ENCODE peak calls at places on chromosome 16, in six cellular contexts. One of them, this sample, is unnamed.

GRCh38 chr16:72198021-72198420 is 26.1 kb upstream of the PMFBP1 start:
- DNase-seq in neural progenitor cell: no peak
- DNase-seq in Panc1: no peak
- DNase-seq in tibial nerve: peak; percentile 40
- DNase-seq in hepatocyte: peak; percentile 85
- DNase-seq in adrenal gland: peak; percentile 60
- DNase-seq in this sample: peak; percentile 96

GRCh38 chr16:65154321-65154720 is 32.5 kb upstream of the CDH11 start:
- DNase-seq in adrenal gland: no peak
- DNase-seq in neural progenitor cell: peak; percentile 86
- DNase-seq in Panc1: no peak
- DNase-seq in hepatocyte: no peak
- DNase-seq in tibial nerve: no peak
- DNase-seq in this sample: peak; percentile 6

GRCh38 chr16:85422374-85423185 is 190.5 kb upstream of the GSE1 start:
- DNase-seq in Panc1: no peak
- DNase-seq in neural progenitor cell: peak; percentile 74
- DNase-seq in adrenal gland: no peak
- DNase-seq in hepatocyte: peak; percentile 93
- DNase-seq in tibial nerve: no peak
- DNase-seq in this sample: peak; percentile 34

GRCh38 chr16:76059186-76059585 is 218.0 kb upstream of the CNTNAP4 start:
- DNase-seq in neural progenitor cell: no peak
- DNase-seq in tibial nerve: no peak
- DNase-seq in Panc1: no peak
- DNase-seq in hepatocyte: no peak
- DNase-seq in adrenal gland: no peak
- DNase-seq in this sample: no peak

GRCh38 chr16:75012380-75013081 is 13.7 kb downstream of the ZNRF1 start:
- DNase-seq in tibial nerve: no peak
- DNase-seq in adrenal gland: no peak
- DNase-seq in Panc1: no peak
- DNase-seq in neural progenitor cell: no peak
- DNase-seq in hepatocyte: no peak
- DNase-seq in this sample: no peak

GRCh38 chr16:22989598-22989997 is 159.7 kb downstream of the USP31 start:
- DNase-seq in adrenal gland: no peak
- DNase-seq in tibial nerve: no peak
- DNase-seq in hepatocyte: no peak
- DNase-seq in neural progenitor cell: no peak
- DNase-seq in Panc1: no peak
- DNase-seq in this sample: no peak

GRCh38 chr16:10668322-10669045 is 26.2 kb downstream of the TEKT5 start:
- DNase-seq in tibial nerve: no peak
- DNase-seq in adrenal gland: no peak
- DNase-seq in hepatocyte: peak; percentile 27
- DNase-seq in Panc1: peak; percentile 7
- DNase-seq in neural progenitor cell: peak; percentile 76
- DNase-seq in this sample: peak; percentile 9

GRCh38 chr16:81679721-81680430 is 99.2 kb upstream of the PLCG2 start:
- DNase-seq in neural progenitor cell: no peak
- DNase-seq in tibial nerve: no peak
- DNase-seq in adrenal gland: no peak
- DNase-seq in Panc1: no peak
- DNase-seq in hepatocyte: no peak
- DNase-seq in this sample: no peak

GRCh38 chr16:56625140-56625942 is at the start of gene MT1E:
- DNase-seq in tibial nerve: peak; percentile 43
- DNase-seq in neural progenitor cell: peak; percentile 71
- DNase-seq in Panc1: no peak
- DNase-seq in adrenal gland: peak; percentile 71
- DNase-seq in hepatocyte: peak; percentile 82
- DNase-seq in this sample: peak; percentile 96

GRCh38 chr16:56589141-56590039 is at the start of gene MT3:
- DNase-seq in adrenal gland: peak; percentile 58
- DNase-seq in tibial nerve: no peak
- DNase-seq in Panc1: no peak
- DNase-seq in neural progenitor cell: peak; percentile 85
- DNase-seq in hepatocyte: peak; percentile 34
- DNase-seq in this sample: no peak

GRCh38 chr16:63614421-63614820 is 1507.4 kb downstream of the CDH11 start:
- DNase-seq in tibial nerve: no peak
- DNase-seq in adrenal gland: no peak
- DNase-seq in Panc1: no peak
- DNase-seq in hepatocyte: no peak
- DNase-seq in neural progenitor cell: no peak
- DNase-seq in this sample: no peak

GRCh38 chr16:27642753-27643152 is 92.8 kb downstream of the KATNIP start:
- DNase-seq in adrenal gland: no peak
- DNase-seq in Panc1: no peak
- DNase-seq in hepatocyte: no peak
- DNase-seq in tibial nerve: no peak
- DNase-seq in neural progenitor cell: peak; percentile 51
- DNase-seq in this sample: peak; percentile 37

GRCh38 chr16:77043076-77043475 is 147.9 kb upstream of the MON1B start:
- DNase-seq in adrenal gland: peak; percentile 19
- DNase-seq in hepatocyte: no peak
- DNase-seq in tibial nerve: no peak
- DNase-seq in Panc1: peak; percentile 30
- DNase-seq in neural progenitor cell: peak; percentile 41
- DNase-seq in this sample: peak; percentile 2

GRCh38 chr16:87324411-87325275 is 7.5 kb upstream of the C16orf95 start:
- DNase-seq in adrenal gland: no peak
- DNase-seq in tibial nerve: no peak
- DNase-seq in neural progenitor cell: peak; percentile 84
- DNase-seq in Panc1: no peak
- DNase-seq in hepatocyte: peak; percentile 57
- DNase-seq in this sample: no peak

GRCh38 chr16:54588026-54588425 is 301.4 kb upstream of the IRX3 start:
- DNase-seq in tibial nerve: no peak
- DNase-seq in neural progenitor cell: no peak
- DNase-seq in hepatocyte: no peak
- DNase-seq in adrenal gland: no peak
- DNase-seq in Panc1: no peak
- DNase-seq in this sample: no peak

GRCh38 chr16:9077001-9077809 is 14.2 kb upstream of the HAPSTR1 start:
- DNase-seq in neural progenitor cell: no peak
- DNase-seq in hepatocyte: no peak
- DNase-seq in tibial nerve: no peak
- DNase-seq in Panc1: no peak
- DNase-seq in adrenal gland: peak; percentile 29
- DNase-seq in this sample: peak; percentile 88

GRCh38 chr16:78098087-78098486 is 1.4 kb upstream of the WWOX start:
- DNase-seq in Panc1: no peak
- DNase-seq in tibial nerve: no peak
- DNase-seq in hepatocyte: no peak
- DNase-seq in adrenal gland: no peak
- DNase-seq in neural progenitor cell: no peak
- DNase-seq in this sample: no peak

GRCh38 chr16:88882358-88883030 is 16.0 kb upstream of the PABPN1L start:
- DNase-seq in hepatocyte: no peak
- DNase-seq in tibial nerve: no peak
- DNase-seq in neural progenitor cell: no peak
- DNase-seq in Panc1: no peak
- DNase-seq in adrenal gland: no peak
- DNase-seq in this sample: no peak

GRCh38 chr16:88803264-88803987 is at the start of gene CDT1:
- DNase-seq in hepatocyte: peak; percentile 93
- DNase-seq in Panc1: no peak
- DNase-seq in adrenal gland: peak; percentile 88
- DNase-seq in tibial nerve: peak; percentile 67
- DNase-seq in neural progenitor cell: peak; percentile 92
- DNase-seq in this sample: peak; percentile 93

GRCh38 chr16:80720759-80721470 is 83.5 kb downstream of the CDYL2 start:
- DNase-seq in adrenal gland: no peak
- DNase-seq in Panc1: no peak
- DNase-seq in tibial nerve: no peak
- DNase-seq in neural progenitor cell: no peak
- DNase-seq in hepatocyte: no peak
- DNase-seq in this sample: peak; percentile 30

GRCh38 chr16:85750021-85750826 is 672 bp downstream of the C16orf74 start:
- DNase-seq in tibial nerve: no peak
- DNase-seq in Panc1: no peak
- DNase-seq in neural progenitor cell: peak; percentile 59
- DNase-seq in hepatocyte: peak; percentile 60
- DNase-seq in adrenal gland: no peak
- DNase-seq in this sample: peak; percentile 64

GRCh38 chr16:82653550-82654511 is 27.1 kb downstream of the CDH13 start:
- DNase-seq in Panc1: no peak
- DNase-seq in tibial nerve: no peak
- DNase-seq in hepatocyte: peak; percentile 66
- DNase-seq in neural progenitor cell: no peak
- DNase-seq in adrenal gland: no peak
- DNase-seq in this sample: peak; percentile 92

GRCh38 chr16:4521971-4522623 is 16.5 kb downstream of the CDIP1 start:
- DNase-seq in tibial nerve: no peak
- DNase-seq in adrenal gland: no peak
- DNase-seq in hepatocyte: peak; percentile 58
- DNase-seq in Panc1: no peak
- DNase-seq in neural progenitor cell: peak; percentile 54
- DNase-seq in this sample: peak; percentile 69

GRCh38 chr16:29834079-29834478 is 13.8 kb downstream of the MVP start:
- DNase-seq in Panc1: no peak
- DNase-seq in hepatocyte: no peak
- DNase-seq in adrenal gland: no peak
- DNase-seq in tibial nerve: no peak
- DNase-seq in neural progenitor cell: no peak
- DNase-seq in this sample: no peak

GRCh38 chr16:55482056-55482455 is 3.1 kb downstream of the MMP2 start:
- DNase-seq in hepatocyte: no peak
- DNase-seq in tibial nerve: no peak
- DNase-seq in Panc1: no peak
- DNase-seq in adrenal gland: no peak
- DNase-seq in neural progenitor cell: no peak
- DNase-seq in this sample: no peak

GRCh38 chr16:85080923-85081498 is 31.3 kb downstream of the CIBAR2 start:
- DNase-seq in Panc1: no peak
- DNase-seq in hepatocyte: no peak
- DNase-seq in adrenal gland: no peak
- DNase-seq in tibial nerve: no peak
- DNase-seq in neural progenitor cell: peak; percentile 78
- DNase-seq in this sample: no peak

GRCh38 chr16:70495425-70496182 is 27.8 kb downstream of the COG4 start:
- DNase-seq in neural progenitor cell: no peak
- DNase-seq in adrenal gland: no peak
- DNase-seq in tibial nerve: no peak
- DNase-seq in hepatocyte: no peak
- DNase-seq in Panc1: no peak
- DNase-seq in this sample: no peak

GRCh38 chr16:70493863-70494770 is 29.2 kb downstream of the COG4 start:
- DNase-seq in hepatocyte: no peak
- DNase-seq in Panc1: no peak
- DNase-seq in tibial nerve: no peak
- DNase-seq in neural progenitor cell: no peak
- DNase-seq in adrenal gland: no peak
- DNase-seq in this sample: no peak

GRCh38 chr16:70490261-70490660 is 33.1 kb downstream of the COG4 start:
- DNase-seq in Panc1: no peak
- DNase-seq in adrenal gland: no peak
- DNase-seq in neural progenitor cell: no peak
- DNase-seq in tibial nerve: no peak
- DNase-seq in hepatocyte: no peak
- DNase-seq in this sample: peak; percentile 45

GRCh38 chr16:70496513-70496912 is 26.8 kb downstream of the COG4 start:
- DNase-seq in tibial nerve: no peak
- DNase-seq in Panc1: no peak
- DNase-seq in adrenal gland: no peak
- DNase-seq in hepatocyte: no peak
- DNase-seq in neural progenitor cell: no peak
- DNase-seq in this sample: no peak

GRCh38 chr16:70494777-70495176 is 28.6 kb downstream of the COG4 start:
- DNase-seq in adrenal gland: no peak
- DNase-seq in hepatocyte: no peak
- DNase-seq in Panc1: no peak
- DNase-seq in tibial nerve: no peak
- DNase-seq in neural progenitor cell: no peak
- DNase-seq in this sample: no peak
- TF ChIP-seq CTCF in adrenal gland: no peak
- TF ChIP-seq CTCF in hepatocyte: no peak
- TF ChIP-seq CTCF in Panc1: no peak
- TF ChIP-seq CTCF in tibial nerve: no peak
- TF ChIP-seq CTCF in neural progenitor cell: no peak
- TF ChIP-seq CTCF in this sample: no peak

GRCh38 chr16:2325791-2326190 is 14.7 kb downstream of the ABCA3 start:
- DNase-seq in tibial nerve: no peak
- DNase-seq in neural progenitor cell: no peak
- DNase-seq in hepatocyte: no peak
- DNase-seq in Panc1: no peak
- DNase-seq in adrenal gland: no peak
- DNase-seq in this sample: no peak
- H3K4me3 ChIP-seq in tibial nerve: no peak overlapping the region
- H3K4me3 ChIP-seq in neural progenitor cell: no peak overlapping the region
- H3K4me3 ChIP-seq in hepatocyte: no peak overlapping the region
- H3K4me3 ChIP-seq in Panc1: no peak overlapping the region
- H3K4me3 ChIP-seq in adrenal gland: no peak overlapping the region
- H3K4me3 ChIP-seq in this sample: no peak overlapping the region

DNA sequence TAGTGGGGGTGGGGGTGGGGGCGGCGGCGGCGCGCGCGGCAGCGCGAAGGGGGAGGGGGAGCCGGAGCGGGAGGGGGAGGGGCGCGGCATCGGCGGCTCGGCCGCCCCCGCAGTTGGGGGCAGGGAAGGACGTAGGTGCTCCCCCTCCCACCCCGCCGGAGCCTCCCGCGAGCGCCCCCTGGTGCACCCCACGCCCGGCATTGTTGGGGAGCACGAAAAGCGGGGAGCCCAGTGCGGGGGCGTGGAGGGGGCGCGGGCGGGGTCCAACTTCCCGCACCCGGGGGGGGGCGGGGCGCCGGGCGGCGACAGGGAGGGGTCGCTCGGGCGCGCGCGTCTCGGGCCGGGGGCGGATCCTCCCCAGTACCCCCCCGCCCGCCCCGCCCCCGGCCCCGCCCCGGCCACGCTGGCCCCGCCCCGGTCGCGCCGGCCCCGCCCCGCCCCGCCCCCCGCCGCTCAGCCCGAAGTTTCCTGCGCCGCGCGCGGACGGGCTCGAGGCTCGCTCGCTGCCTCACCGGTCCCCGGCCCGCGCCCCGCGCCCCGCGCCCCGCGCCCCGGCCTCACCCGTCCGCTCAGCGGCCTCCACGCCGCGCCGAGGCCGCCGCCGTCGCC is at the start of gene CACNA1H:
- DNase-seq in neural progenitor cell: peak; percentile 86
- DNase-seq in Panc1: no peak
- DNase-seq in adrenal gland: peak; percentile 71
- DNase-seq in tibial nerve: no peak
- DNase-seq in hepatocyte: peak; percentile 77
- DNase-seq in this sample: peak; percentile 36
- TF ChIP-seq CTCF in neural progenitor cell: peak; percentile 68
- TF ChIP-seq CTCF in Panc1: no peak
- TF ChIP-seq CTCF in adrenal gland: no peak
- TF ChIP-seq CTCF in tibial nerve: no peak
- TF ChIP-seq CTCF in hepatocyte: peak; percentile 60
- TF ChIP-seq CTCF in this sample: no peak

DNA sequence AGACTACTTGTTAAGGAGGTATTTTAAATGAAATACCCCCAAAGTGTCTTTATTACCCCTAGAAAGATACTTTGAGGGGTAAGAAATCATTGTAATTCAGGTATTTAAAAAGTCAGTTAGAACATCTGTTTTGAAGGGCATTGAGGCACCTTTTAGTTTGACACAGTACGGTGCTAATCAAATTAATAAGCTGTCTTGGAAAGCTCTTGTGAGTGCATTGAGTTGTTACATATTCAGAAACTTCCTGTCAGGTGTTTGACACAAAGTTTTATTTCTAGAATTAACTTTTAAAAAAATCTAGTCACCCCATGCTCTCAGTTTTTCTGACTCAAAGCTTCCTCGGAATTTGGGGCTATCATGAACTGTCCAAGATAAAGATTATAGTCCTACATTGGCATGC is 4.6 kb downstream of the RBBP6 start:
- DNase-seq in hepatocyte: no peak
- DNase-seq in adrenal gland: no peak
- DNase-seq in tibial nerve: no peak
- DNase-seq in neural progenitor cell: no peak
- DNase-seq in Panc1: no peak
- DNase-seq in this sample: no peak
- H3K4me3 ChIP-seq in hepatocyte: no peak overlapping the region
- H3K4me3 ChIP-seq in adrenal gland: peak overlapping the region; percentile 71
- H3K4me3 ChIP-seq in tibial nerve: no peak overlapping the region
- H3K4me3 ChIP-seq in neural progenitor cell: peak overlapping the region; percentile 90
- H3K4me3 ChIP-seq in Panc1: no peak overlapping the region
- H3K4me3 ChIP-seq in this sample: peak overlapping the region; percentile 59